ENCODE peak calls at places on chromosome 10, in ten cellular contexts. H is AG04450, Y is H9, L is fibroblast of the aortic adventitia, A is GM04503, Q is EH, T is mesenchymal stem cell, X is SW 1271, C is astrocyte of the spinal cord, N is hepatocyte. U is an unnamed sample.

GRCh38 chr10:24917979-24918378 is 34.4 kb downstream of the PRTFDC1 start:
- DNase-seq in H (no peak), Y (no peak), L (no peak), A (no peak), Q (no peak), T (no peak), X (no peak), C (no peak), N (no peak), U (no peak)

GRCh38 chr10:114495303-114495702 is 91.0 kb upstream of the AFAP1L2 start:
- DNase-seq in H (no peak), Y (no peak), L (no peak), A (no peak), Q (no peak), T (no peak), X (no peak), C (no peak), N (no peak), U (no peak)

GRCh38 chr10:13346280-13346819 is 1.7 kb downstream of the SEPHS1 start:
- DNase-seq in H (no peak), Y (no peak), L (peak; percentile 73), A (peak; percentile 35), Q (peak; percentile 80), T (peak; percentile 61), X (no peak), C (peak; percentile 61), N (peak; percentile 68), U (no peak)

GRCh38 chr10:90051474-90051873 is 350.1 kb downstream of the KIF20B start:
- DNase-seq in H (no peak), Y (no peak), L (no peak), A (no peak), Q (no peak), T (no peak), X (no peak), C (no peak), N (no peak), U (no peak)

GRCh38 chr10:93962973-93963372 is 30.8 kb upstream of the PLCE1 start:
- DNase-seq in H (no peak), Y (no peak), L (no peak), A (no peak), Q (no peak), T (no peak), X (no peak), C (no peak), N (no peak), U (no peak)

GRCh38 chr10:78312197-78313046 is 278.8 kb downstream of the RPS24 start:
- DNase-seq in H (no peak), Y (peak; percentile 14), L (peak; percentile 98), A (no peak), Q (peak; percentile 61), T (peak; percentile 88), X (no peak), C (peak; percentile 47), N (peak; percentile 57), U (no peak)

GRCh38 chr10:6401562-6402348 is 178.3 kb downstream of the PRKCQ start:
- DNase-seq in H (peak; percentile 84), Y (peak; percentile 87), L (peak; percentile 93), A (no peak), Q (peak; percentile 92), T (peak; percentile 93), X (peak; percentile 53), C (peak; percentile 94), N (peak; percentile 93), U (peak; percentile 80)

GRCh38 chr10:613217-613616 is 76.3 kb downstream of the DIP2C start:
- DNase-seq in H (no peak), Y (no peak), L (no peak), A (no peak), Q (no peak), T (no peak), X (no peak), C (no peak), N (peak; percentile 35), U (no peak)

GRCh38 chr10:22711373-22711772 is 3.0 kb downstream of the PIP4K2A start:
- DNase-seq in H (no peak), Y (no peak), L (no peak), A (no peak), Q (no peak), T (no peak), X (no peak), C (no peak), N (no peak), U (no peak)

U was measured in AG09319.